ENCODE peak calls at places on chromosome 4, in eight cellular contexts. One of them, this sample, is unnamed.

GRCh38 chr4:168063031-168063430 is 29.3 kb upstream of the ANXA10 start:
- DNase-seq in AG10803: no peak
- DNase-seq in adrenal gland: no peak
- DNase-seq in Calu3: no peak
- DNase-seq in left lung: no peak
- DNase-seq in vagina: no peak
- DNase-seq in mesothelial cell of epicardium: no peak
- DNase-seq in RWPE1: no peak
- DNase-seq in this sample: no peak

GRCh38 chr4:37835806-37836205 is 9.3 kb downstream of the PGM2 start:
- DNase-seq in mesothelial cell of epicardium: no peak
- DNase-seq in adrenal gland: no peak
- DNase-seq in AG10803: no peak
- DNase-seq in Calu3: no peak
- DNase-seq in left lung: no peak
- DNase-seq in vagina: no peak
- DNase-seq in RWPE1: no peak
- DNase-seq in this sample: no peak

GRCh38 chr4:187826725-187827124 is 168.8 kb upstream of the ZFP42 start:
- DNase-seq in adrenal gland: no peak
- DNase-seq in RWPE1: no peak
- DNase-seq in vagina: no peak
- DNase-seq in AG10803: no peak
- DNase-seq in Calu3: no peak
- DNase-seq in mesothelial cell of epicardium: no peak
- DNase-seq in left lung: no peak
- DNase-seq in this sample: no peak

GRCh38 chr4:95155759-95156451 is 392.9 kb downstream of the UNC5C start:
- DNase-seq in left lung: no peak
- DNase-seq in adrenal gland: no peak
- DNase-seq in vagina: no peak
- DNase-seq in AG10803: peak
- DNase-seq in mesothelial cell of epicardium: no peak
- DNase-seq in Calu3: no peak
- DNase-seq in RWPE1: peak
- DNase-seq in this sample: peak

GRCh38 chr4:7637139-7637538 is 202.4 kb upstream of the PSAPL1 start:
- DNase-seq in adrenal gland: no peak
- DNase-seq in left lung: no peak
- DNase-seq in mesothelial cell of epicardium: no peak
- DNase-seq in RWPE1: no peak
- DNase-seq in AG10803: no peak
- DNase-seq in Calu3: no peak
- DNase-seq in vagina: no peak
- DNase-seq in this sample: no peak

GRCh38 chr4:101954351-101954750 is 163.8 kb downstream of the BANK1 start:
- DNase-seq in adrenal gland: no peak
- DNase-seq in AG10803: peak
- DNase-seq in vagina: no peak
- DNase-seq in Calu3: no peak
- DNase-seq in mesothelial cell of epicardium: no peak
- DNase-seq in RWPE1: no peak
- DNase-seq in left lung: no peak
- DNase-seq in this sample: no peak

GRCh38 chr4:24922988-24923387 is 10.1 kb upstream of the CCDC149 start:
- DNase-seq in vagina: no peak
- DNase-seq in RWPE1: no peak
- DNase-seq in mesothelial cell of epicardium: no peak
- DNase-seq in left lung: no peak
- DNase-seq in adrenal gland: no peak
- DNase-seq in AG10803: no peak
- DNase-seq in Calu3: no peak
- DNase-seq in this sample: no peak

GRCh38 chr4:168930413-168931196 is 79.5 kb downstream of the CBR4 start:
- DNase-seq in left lung: no peak
- DNase-seq in AG10803: no peak
- DNase-seq in RWPE1: no peak
- DNase-seq in adrenal gland: no peak
- DNase-seq in mesothelial cell of epicardium: no peak
- DNase-seq in vagina: no peak
- DNase-seq in Calu3: no peak
- DNase-seq in this sample: no peak

GRCh38 chr4:25951390-25951952 is 37.5 kb downstream of the SMIM20 start:
- DNase-seq in mesothelial cell of epicardium: no peak
- DNase-seq in RWPE1: no peak
- DNase-seq in vagina: no peak
- DNase-seq in Calu3: no peak
- DNase-seq in adrenal gland: no peak
- DNase-seq in left lung: no peak
- DNase-seq in AG10803: no peak
- DNase-seq in this sample: no peak

GRCh38 chr4:114076865-114077264 is 97.4 kb upstream of the ARSJ start:
- DNase-seq in mesothelial cell of epicardium: no peak
- DNase-seq in vagina: no peak
- DNase-seq in left lung: no peak
- DNase-seq in RWPE1: no peak
- DNase-seq in AG10803: no peak
- DNase-seq in adrenal gland: no peak
- DNase-seq in Calu3: no peak
- DNase-seq in this sample: no peak

DNA sequence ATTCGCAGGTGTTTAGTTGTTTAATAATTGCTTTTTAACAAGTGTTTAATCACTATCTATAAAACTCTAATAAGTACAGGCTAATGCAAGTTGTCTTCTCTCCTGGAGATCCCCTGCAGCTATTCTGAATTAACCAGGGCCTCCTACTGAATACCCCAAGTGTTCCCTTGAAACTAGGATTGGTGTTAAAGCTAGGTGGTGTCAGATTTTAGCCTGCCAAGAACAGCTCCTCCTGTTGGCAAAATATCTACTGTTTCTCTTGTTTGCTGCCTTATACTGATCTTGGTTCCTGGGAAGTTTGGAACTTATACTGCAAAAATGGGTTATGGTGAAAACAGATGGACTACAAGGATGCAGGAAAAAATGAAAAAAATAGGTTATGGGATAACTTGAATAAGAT is 26.1 kb upstream of the TMEM154 start:
- DNase-seq in left lung: no peak
- DNase-seq in Calu3: no peak
- DNase-seq in RWPE1: no peak
- DNase-seq in AG10803: no peak
- DNase-seq in adrenal gland: no peak
- DNase-seq in vagina: no peak
- DNase-seq in mesothelial cell of epicardium: no peak
- DNase-seq in this sample: no peak
- TF ChIP-seq CTCF in left lung: no peak
- TF ChIP-seq CTCF in Calu3: no peak
- TF ChIP-seq CTCF in RWPE1: no peak
- TF ChIP-seq CTCF in AG10803: no peak
- TF ChIP-seq CTCF in adrenal gland: no peak
- TF ChIP-seq CTCF in vagina: no peak
- TF ChIP-seq CTCF in mesothelial cell of epicardium: no peak
- TF ChIP-seq CTCF in this sample: peak

DNA sequence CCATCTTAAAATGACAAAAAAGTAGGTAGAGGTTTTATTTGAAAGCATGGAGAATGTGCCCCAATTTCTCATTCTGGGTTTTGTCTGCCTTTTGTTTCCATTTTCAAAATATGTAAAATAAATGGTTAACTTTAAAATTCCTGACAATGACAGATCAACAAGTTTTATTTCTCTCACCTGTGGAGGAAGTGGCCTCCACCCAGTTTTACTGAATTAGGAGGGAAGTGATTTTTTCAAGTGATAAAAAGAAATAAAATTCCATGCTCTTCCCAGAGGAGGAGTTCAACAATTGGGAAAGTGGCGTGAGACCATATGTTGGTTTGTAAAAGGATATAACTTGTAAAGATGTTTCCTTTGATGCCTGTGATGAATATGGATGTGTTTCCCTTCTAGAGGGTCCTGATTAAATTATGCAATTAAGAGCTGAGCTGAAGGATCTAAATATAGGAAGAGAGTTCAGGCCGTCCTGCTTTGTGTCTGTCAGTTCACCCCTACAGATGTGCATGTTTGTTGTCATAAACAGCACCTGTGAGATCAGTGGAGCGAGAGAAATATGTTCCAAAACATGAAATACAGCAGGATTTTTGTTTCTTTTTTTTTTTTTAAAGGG is 19.5 kb downstream of the SMAD1 start:
- DNase-seq in RWPE1: no peak
- DNase-seq in AG10803: no peak
- DNase-seq in Calu3: no peak
- DNase-seq in adrenal gland: no peak
- DNase-seq in left lung: no peak
- DNase-seq in mesothelial cell of epicardium: no peak
- DNase-seq in vagina: no peak
- DNase-seq in this sample: no peak
- TF ChIP-seq CTCF in RWPE1: no peak
- TF ChIP-seq CTCF in AG10803: no peak
- TF ChIP-seq CTCF in Calu3: no peak
- TF ChIP-seq CTCF in adrenal gland: no peak
- TF ChIP-seq CTCF in left lung: no peak
- TF ChIP-seq CTCF in mesothelial cell of epicardium: no peak
- TF ChIP-seq CTCF in vagina: no peak
- TF ChIP-seq CTCF in this sample: no peak

GRCh38 chr4:125773502-125773901 is 458.7 kb downstream of the FAT4 start:
- DNase-seq in adrenal gland: no peak
- DNase-seq in left lung: no peak
- DNase-seq in AG10803: no peak
- DNase-seq in Calu3: no peak
- DNase-seq in mesothelial cell of epicardium: no peak
- DNase-seq in vagina: no peak
- DNase-seq in RWPE1: no peak
- DNase-seq in this sample: no peak
- TF ChIP-seq CTCF in adrenal gland: no peak
- TF ChIP-seq CTCF in left lung: no peak
- TF ChIP-seq CTCF in AG10803: no peak
- TF ChIP-seq CTCF in Calu3: no peak
- TF ChIP-seq CTCF in mesothelial cell of epicardium: no peak
- TF ChIP-seq CTCF in vagina: no peak
- TF ChIP-seq CTCF in RWPE1: no peak
- TF ChIP-seq CTCF in this sample: no peak

GRCh38 chr4:2671267-2671895 is 84.8 kb downstream of the TNIP2 start:
- DNase-seq in Calu3: no peak
- DNase-seq in adrenal gland: no peak
- DNase-seq in mesothelial cell of epicardium: no peak
- DNase-seq in AG10803: no peak
- DNase-seq in left lung: no peak
- DNase-seq in vagina: no peak
- DNase-seq in RWPE1: no peak
- DNase-seq in this sample: no peak

GRCh38 chr4:2672082-2672481 is 84.1 kb downstream of the TNIP2 start:
- DNase-seq in left lung: no peak
- DNase-seq in AG10803: no peak
- DNase-seq in vagina: no peak
- DNase-seq in adrenal gland: no peak
- DNase-seq in mesothelial cell of epicardium: no peak
- DNase-seq in RWPE1: no peak
- DNase-seq in Calu3: no peak
- DNase-seq in this sample: no peak

GRCh38 chr4:2667428-2667827 is 88.7 kb downstream of the TNIP2 start:
- DNase-seq in left lung: no peak
- DNase-seq in AG10803: no peak
- DNase-seq in mesothelial cell of epicardium: no peak
- DNase-seq in vagina: no peak
- DNase-seq in adrenal gland: no peak
- DNase-seq in Calu3: no peak
- DNase-seq in RWPE1: no peak
- DNase-seq in this sample: no peak

GRCh38 chr4:2672700-2673099 is 83.4 kb downstream of the TNIP2 start:
- DNase-seq in AG10803: no peak
- DNase-seq in left lung: no peak
- DNase-seq in RWPE1: no peak
- DNase-seq in vagina: no peak
- DNase-seq in adrenal gland: no peak
- DNase-seq in mesothelial cell of epicardium: no peak
- DNase-seq in Calu3: no peak
- DNase-seq in this sample: no peak

DNA sequence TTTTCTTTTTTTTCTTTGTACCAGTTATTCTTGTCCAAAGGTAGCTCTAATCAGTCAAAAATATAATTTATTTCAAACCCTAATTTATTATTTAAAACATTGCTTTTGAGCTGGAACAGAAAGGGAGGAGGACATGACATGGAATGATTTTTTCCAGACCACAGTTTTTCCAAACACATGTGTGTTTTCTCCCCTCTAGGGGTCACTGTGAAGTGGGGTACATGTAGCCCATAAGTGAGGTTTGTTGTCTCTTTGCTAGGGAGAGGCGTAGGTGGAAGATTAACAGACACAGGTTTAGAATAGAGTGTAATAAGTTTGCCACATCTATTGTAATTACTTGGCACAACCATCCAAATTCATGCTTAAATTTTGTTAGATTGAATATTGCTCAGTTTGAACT is 83.0 kb downstream of the TNIP2 start:
- DNase-seq in Calu3: no peak
- DNase-seq in mesothelial cell of epicardium: no peak
- DNase-seq in adrenal gland: no peak
- DNase-seq in RWPE1: no peak
- DNase-seq in AG10803: no peak
- DNase-seq in left lung: no peak
- DNase-seq in vagina: no peak
- DNase-seq in this sample: no peak
- TF ChIP-seq CTCF in Calu3: no peak
- TF ChIP-seq CTCF in mesothelial cell of epicardium: no peak
- TF ChIP-seq CTCF in adrenal gland: no peak
- TF ChIP-seq CTCF in RWPE1: no peak
- TF ChIP-seq CTCF in AG10803: peak
- TF ChIP-seq CTCF in left lung: no peak
- TF ChIP-seq CTCF in vagina: no peak
- TF ChIP-seq CTCF in this sample: peak

GRCh38 chr4:110196871-110197420 is 1.5 kb downstream of the ELOVL6 start:
- DNase-seq in vagina: no peak
- DNase-seq in left lung: peak
- DNase-seq in mesothelial cell of epicardium: peak
- DNase-seq in AG10803: peak
- DNase-seq in RWPE1: peak
- DNase-seq in Calu3: no peak
- DNase-seq in adrenal gland: peak
- DNase-seq in this sample: peak
- TF ChIP-seq CTCF in vagina: no peak
- TF ChIP-seq CTCF in left lung: no peak
- TF ChIP-seq CTCF in mesothelial cell of epicardium: no peak
- TF ChIP-seq CTCF in AG10803: no peak
- TF ChIP-seq CTCF in RWPE1: no peak
- TF ChIP-seq CTCF in Calu3: no peak
- TF ChIP-seq CTCF in adrenal gland: no peak
- TF ChIP-seq CTCF in this sample: no peak

GRCh38 chr4:121514443-121514842 is 133.6 kb upstream of the QRFPR start:
- DNase-seq in Calu3: no peak
- DNase-seq in vagina: no peak
- DNase-seq in mesothelial cell of epicardium: no peak
- DNase-seq in left lung: no peak
- DNase-seq in adrenal gland: no peak
- DNase-seq in RWPE1: no peak
- DNase-seq in AG10803: no peak
- DNase-seq in this sample: no peak
- TF ChIP-seq CTCF in Calu3: no peak
- TF ChIP-seq CTCF in vagina: no peak
- TF ChIP-seq CTCF in mesothelial cell of epicardium: no peak
- TF ChIP-seq CTCF in left lung: no peak
- TF ChIP-seq CTCF in adrenal gland: no peak
- TF ChIP-seq CTCF in RWPE1: no peak
- TF ChIP-seq CTCF in AG10803: no peak
- TF ChIP-seq CTCF in this sample: peak

This sample was measured in GM13977.